ENCODE peak calls at places on chromosomes 3 and 15, in ten cellular contexts. One of them, this sample, is unnamed.

GRCh38 chr15:88126695-88127476 is 129.7 kb downstream of the NTRK3 start:
- DNase-seq in SJSA1: no peak
- DNase-seq in hepatocyte: no peak
- DNase-seq in adrenal gland: no peak
- DNase-seq in tibial artery: no peak
- DNase-seq in psoas muscle: no peak
- DNase-seq in right atrium auricular region: no peak
- DNase-seq in cardiac muscle cell: no peak
- DNase-seq in right cardiac atrium: no peak
- DNase-seq in heart left ventricle: no peak
- DNase-seq in this sample: no peak

GRCh38 chr15:76330281-76330680 is 6.3 kb upstream of the ISL2 start:
- DNase-seq in right atrium auricular region: peak; percentile 73
- DNase-seq in heart left ventricle: peak; percentile 53
- DNase-seq in SJSA1: peak; percentile 36
- DNase-seq in adrenal gland: peak; percentile 83
- DNase-seq in cardiac muscle cell: peak; percentile 78
- DNase-seq in psoas muscle: peak; percentile 81
- DNase-seq in hepatocyte: no peak
- DNase-seq in tibial artery: no peak
- DNase-seq in right cardiac atrium: peak; percentile 62
- DNase-seq in this sample: no peak

GRCh38 chr3:87488725-87489124 is 212.3 kb upstream of the POU1F1 start:
- DNase-seq in cardiac muscle cell: no peak
- DNase-seq in heart left ventricle: no peak
- DNase-seq in right atrium auricular region: no peak
- DNase-seq in right cardiac atrium: no peak
- DNase-seq in adrenal gland: no peak
- DNase-seq in psoas muscle: no peak
- DNase-seq in SJSA1: no peak
- DNase-seq in hepatocyte: no peak
- DNase-seq in tibial artery: no peak
- DNase-seq in this sample: no peak

GRCh38 chr3:11641683-11642407 is 1.9 kb downstream of the VGLL4 start:
- DNase-seq in hepatocyte: no peak
- DNase-seq in cardiac muscle cell: peak; percentile 70
- DNase-seq in heart left ventricle: no peak
- DNase-seq in right cardiac atrium: no peak
- DNase-seq in adrenal gland: peak; percentile 53
- DNase-seq in tibial artery: no peak
- DNase-seq in SJSA1: peak; percentile 64
- DNase-seq in right atrium auricular region: no peak
- DNase-seq in psoas muscle: no peak
- DNase-seq in this sample: no peak

GRCh38 chr3:189121088-189121487 is 50.7 kb upstream of the TPRG1 start:
- DNase-seq in right atrium auricular region: no peak
- DNase-seq in right cardiac atrium: no peak
- DNase-seq in SJSA1: no peak
- DNase-seq in adrenal gland: no peak
- DNase-seq in hepatocyte: no peak
- DNase-seq in cardiac muscle cell: no peak
- DNase-seq in heart left ventricle: no peak
- DNase-seq in tibial artery: no peak
- DNase-seq in psoas muscle: no peak
- DNase-seq in this sample: no peak

GRCh38 chr3:190444576-190445145 is 5.0 kb downstream of the TMEM207 start:
- DNase-seq in heart left ventricle: no peak
- DNase-seq in SJSA1: no peak
- DNase-seq in right cardiac atrium: no peak
- DNase-seq in hepatocyte: no peak
- DNase-seq in psoas muscle: no peak
- DNase-seq in tibial artery: no peak
- DNase-seq in cardiac muscle cell: no peak
- DNase-seq in adrenal gland: no peak
- DNase-seq in right atrium auricular region: no peak
- DNase-seq in this sample: no peak

GRCh38 chr3:151476344-151477018 is 15.6 kb upstream of the IGSF10 start:
- DNase-seq in heart left ventricle: no peak
- DNase-seq in cardiac muscle cell: no peak
- DNase-seq in SJSA1: no peak
- DNase-seq in tibial artery: no peak
- DNase-seq in adrenal gland: no peak
- DNase-seq in hepatocyte: no peak
- DNase-seq in right atrium auricular region: no peak
- DNase-seq in right cardiac atrium: no peak
- DNase-seq in psoas muscle: no peak
- DNase-seq in this sample: no peak

GRCh38 chr15:20340331-20340811 is 201.2 kb downstream of the GOLGA6L6 start:
- DNase-seq in heart left ventricle: peak; percentile 78
- DNase-seq in right cardiac atrium: peak; percentile 78
- DNase-seq in psoas muscle: peak; percentile 75
- DNase-seq in adrenal gland: no peak
- DNase-seq in tibial artery: peak; percentile 87
- DNase-seq in right atrium auricular region: peak; percentile 65
- DNase-seq in cardiac muscle cell: no peak
- DNase-seq in hepatocyte: peak; percentile 89
- DNase-seq in SJSA1: no peak
- DNase-seq in this sample: peak; percentile 99

DNA sequence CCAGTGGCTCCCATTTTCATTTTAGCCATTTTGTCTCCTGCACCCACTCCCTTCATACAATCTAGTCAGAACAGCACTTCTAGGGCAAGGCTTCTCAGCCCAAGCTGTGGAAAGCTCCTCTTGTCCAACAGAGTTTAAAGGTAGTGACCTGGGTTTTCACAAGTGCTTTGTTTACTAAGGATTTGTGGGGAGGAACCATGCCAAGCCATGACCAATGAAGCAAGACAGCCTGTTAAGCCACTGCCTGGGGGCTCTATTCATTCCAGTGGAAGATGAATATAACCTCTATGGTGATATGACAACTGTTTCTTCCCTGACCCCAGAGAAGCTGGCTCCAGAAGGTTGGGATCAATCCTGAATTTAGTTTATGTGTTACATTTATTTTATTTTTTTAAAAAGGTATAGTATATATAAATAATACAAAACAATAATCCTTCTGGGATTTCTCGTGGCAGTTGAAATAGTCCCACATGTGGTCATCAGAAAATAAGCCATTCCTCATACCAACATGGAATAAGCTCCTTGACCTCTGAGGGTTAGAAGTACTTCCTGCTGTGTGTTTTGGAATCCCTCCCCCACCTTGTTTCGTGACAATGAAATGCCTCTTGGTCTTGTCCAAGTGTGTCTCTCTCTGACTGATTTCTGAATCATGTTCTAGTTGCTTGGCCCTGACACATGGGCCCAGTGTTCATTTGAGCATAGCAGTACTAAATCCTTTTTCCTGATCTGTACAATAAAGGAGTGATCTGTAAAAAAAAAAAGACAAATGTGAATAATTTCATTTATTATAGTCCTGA is 13.3 kb upstream of the THUMPD3 start:
- DNase-seq in cardiac muscle cell: peak; percentile 48
- DNase-seq in psoas muscle: no peak
- DNase-seq in right atrium auricular region: no peak
- DNase-seq in heart left ventricle: no peak
- DNase-seq in SJSA1: peak; percentile 38
- DNase-seq in tibial artery: no peak
- DNase-seq in right cardiac atrium: no peak
- DNase-seq in hepatocyte: peak; percentile 17
- DNase-seq in adrenal gland: peak; percentile 37
- DNase-seq in this sample: no peak
- H3K27ac ChIP-seq in cardiac muscle cell: no peak overlapping the region
- H3K27ac ChIP-seq in psoas muscle: no peak overlapping the region
- H3K27ac ChIP-seq in right atrium auricular region: no peak overlapping the region
- H3K27ac ChIP-seq in heart left ventricle: no peak overlapping the region
- H3K27ac ChIP-seq in SJSA1: peak overlapping the region; percentile 41
- H3K27ac ChIP-seq in tibial artery: no peak overlapping the region
- H3K27ac ChIP-seq in right cardiac atrium: no peak overlapping the region
- H3K27ac ChIP-seq in hepatocyte: peak overlapping the region; percentile 64
- H3K27ac ChIP-seq in adrenal gland: peak overlapping the region; percentile 11
- H3K27ac ChIP-seq in this sample: peak overlapping the region; percentile 47

GRCh38 chr15:98800437-98801233 is 152.3 kb downstream of the IGF1R start:
- DNase-seq in right cardiac atrium: peak; percentile 56
- DNase-seq in adrenal gland: peak; percentile 61
- DNase-seq in tibial artery: no peak
- DNase-seq in heart left ventricle: peak; percentile 36
- DNase-seq in SJSA1: peak; percentile 85
- DNase-seq in cardiac muscle cell: peak; percentile 94
- DNase-seq in right atrium auricular region: peak; percentile 70
- DNase-seq in hepatocyte: peak; percentile 84
- DNase-seq in psoas muscle: peak; percentile 58
- DNase-seq in this sample: peak; percentile 82

GRCh38 chr15:98798375-98798893 is 150.1 kb downstream of the IGF1R start:
- DNase-seq in heart left ventricle: no peak
- DNase-seq in hepatocyte: no peak
- DNase-seq in psoas muscle: no peak
- DNase-seq in SJSA1: no peak
- DNase-seq in tibial artery: no peak
- DNase-seq in cardiac muscle cell: no peak
- DNase-seq in right cardiac atrium: no peak
- DNase-seq in right atrium auricular region: no peak
- DNase-seq in adrenal gland: no peak
- DNase-seq in this sample: no peak

GRCh38 chr15:98799461-98799971 is 151.2 kb downstream of the IGF1R start:
- DNase-seq in right cardiac atrium: no peak
- DNase-seq in hepatocyte: peak; percentile 41
- DNase-seq in psoas muscle: no peak
- DNase-seq in heart left ventricle: no peak
- DNase-seq in tibial artery: no peak
- DNase-seq in cardiac muscle cell: peak; percentile 26
- DNase-seq in adrenal gland: peak; percentile 42
- DNase-seq in right atrium auricular region: no peak
- DNase-seq in SJSA1: peak; percentile 31
- DNase-seq in this sample: no peak

GRCh38 chr15:98801234-98801561 is 152.9 kb downstream of the IGF1R start:
- DNase-seq in right atrium auricular region: no peak
- DNase-seq in psoas muscle: no peak
- DNase-seq in tibial artery: no peak
- DNase-seq in SJSA1: peak; percentile 49
- DNase-seq in cardiac muscle cell: no peak
- DNase-seq in heart left ventricle: no peak
- DNase-seq in right cardiac atrium: no peak
- DNase-seq in adrenal gland: no peak
- DNase-seq in hepatocyte: no peak
- DNase-seq in this sample: no peak

DNA sequence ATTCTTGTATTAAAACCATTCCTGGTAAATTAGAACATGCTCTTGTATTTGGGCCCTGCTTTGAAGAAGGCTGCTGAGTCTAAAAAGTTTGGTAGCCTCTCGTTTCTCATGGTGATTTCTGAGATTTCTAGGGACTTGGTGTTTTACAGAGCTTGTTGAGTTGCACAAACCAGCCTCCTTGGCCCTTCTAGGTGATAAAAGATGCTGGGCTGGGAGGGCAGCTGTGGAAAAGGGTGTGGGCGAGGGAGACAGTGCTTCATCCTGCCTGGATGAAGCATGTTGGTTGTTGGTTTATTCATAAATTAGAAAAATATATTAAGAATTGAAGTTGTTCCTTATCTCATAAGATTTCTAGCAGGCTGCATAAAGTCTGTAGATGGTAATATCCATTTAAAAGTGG is 151.7 kb downstream of the IGF1R start:
- DNase-seq in heart left ventricle: no peak
- DNase-seq in SJSA1: no peak
- DNase-seq in cardiac muscle cell: peak; percentile 35
- DNase-seq in psoas muscle: no peak
- DNase-seq in right cardiac atrium: no peak
- DNase-seq in hepatocyte: no peak
- DNase-seq in tibial artery: no peak
- DNase-seq in right atrium auricular region: no peak
- DNase-seq in adrenal gland: no peak
- DNase-seq in this sample: no peak
- H3K4me3 ChIP-seq in heart left ventricle: peak overlapping the region; percentile 2
- H3K4me3 ChIP-seq in SJSA1: no peak overlapping the region
- H3K4me3 ChIP-seq in cardiac muscle cell: no peak overlapping the region
- H3K4me3 ChIP-seq in psoas muscle: peak overlapping the region; percentile 46
- H3K4me3 ChIP-seq in right cardiac atrium: no peak overlapping the region
- H3K4me3 ChIP-seq in hepatocyte: no peak overlapping the region
- H3K4me3 ChIP-seq in tibial artery: no peak overlapping the region
- H3K4me3 ChIP-seq in right atrium auricular region: no peak overlapping the region
- H3K4me3 ChIP-seq in adrenal gland: no peak overlapping the region
- H3K4me3 ChIP-seq in this sample: no peak overlapping the region

GRCh38 chr3:155365178-155365783 is 71.8 kb upstream of the STRIT1 start:
- DNase-seq in right atrium auricular region: no peak
- DNase-seq in right cardiac atrium: no peak
- DNase-seq in cardiac muscle cell: no peak
- DNase-seq in heart left ventricle: no peak
- DNase-seq in hepatocyte: no peak
- DNase-seq in SJSA1: no peak
- DNase-seq in adrenal gland: no peak
- DNase-seq in psoas muscle: no peak
- DNase-seq in tibial artery: no peak
- DNase-seq in this sample: no peak
- H3K4me1 ChIP-seq in right atrium auricular region: peaks cover 11% of the 10 kb centered on the region
- H3K4me1 ChIP-seq in right cardiac atrium: peaks cover 4% of the 10 kb centered on the region
- H3K4me1 ChIP-seq in cardiac muscle cell: no peaks in the 10 kb centered on the region
- H3K4me1 ChIP-seq in heart left ventricle: peaks cover 7% of the 10 kb centered on the region
- H3K4me1 ChIP-seq in hepatocyte: no peaks in the 10 kb centered on the region
- H3K4me1 ChIP-seq in SJSA1: no peaks in the 10 kb centered on the region
- H3K4me1 ChIP-seq in adrenal gland: no peaks in the 10 kb centered on the region
- H3K4me1 ChIP-seq in psoas muscle: no peaks in the 10 kb centered on the region
- H3K4me1 ChIP-seq in tibial artery: no peaks in the 10 kb centered on the region
- H3K4me1 ChIP-seq in this sample: no peaks in the 10 kb centered on the region

GRCh38 chr3:122986790-122987189 is 40.8 kb downstream of the SEMA5B start:
- DNase-seq in hepatocyte: no peak
- DNase-seq in tibial artery: no peak
- DNase-seq in psoas muscle: no peak
- DNase-seq in SJSA1: no peak
- DNase-seq in heart left ventricle: no peak
- DNase-seq in right cardiac atrium: no peak
- DNase-seq in adrenal gland: no peak
- DNase-seq in cardiac muscle cell: no peak
- DNase-seq in right atrium auricular region: no peak
- DNase-seq in this sample: no peak

GRCh38 chr3:122989856-122990575 is 37.5 kb downstream of the SEMA5B start:
- DNase-seq in right atrium auricular region: no peak
- DNase-seq in hepatocyte: no peak
- DNase-seq in heart left ventricle: no peak
- DNase-seq in right cardiac atrium: no peak
- DNase-seq in adrenal gland: no peak
- DNase-seq in cardiac muscle cell: no peak
- DNase-seq in tibial artery: no peak
- DNase-seq in psoas muscle: peak; percentile 6
- DNase-seq in SJSA1: no peak
- DNase-seq in this sample: no peak

GRCh38 chr3:122988507-122988906 is 39.1 kb downstream of the SEMA5B start:
- DNase-seq in right atrium auricular region: no peak
- DNase-seq in adrenal gland: no peak
- DNase-seq in tibial artery: no peak
- DNase-seq in cardiac muscle cell: no peak
- DNase-seq in heart left ventricle: peak; percentile 75
- DNase-seq in SJSA1: no peak
- DNase-seq in psoas muscle: no peak
- DNase-seq in hepatocyte: no peak
- DNase-seq in right cardiac atrium: no peak
- DNase-seq in this sample: no peak

GRCh38 chr3:122987231-122987630 is 40.3 kb downstream of the SEMA5B start:
- DNase-seq in hepatocyte: no peak
- DNase-seq in psoas muscle: no peak
- DNase-seq in heart left ventricle: no peak
- DNase-seq in right cardiac atrium: no peak
- DNase-seq in adrenal gland: no peak
- DNase-seq in SJSA1: no peak
- DNase-seq in cardiac muscle cell: no peak
- DNase-seq in right atrium auricular region: no peak
- DNase-seq in tibial artery: no peak
- DNase-seq in this sample: no peak

GRCh38 chr3:122987726-122988319 is 39.7 kb downstream of the SEMA5B start:
- DNase-seq in heart left ventricle: no peak
- DNase-seq in right cardiac atrium: no peak
- DNase-seq in psoas muscle: no peak
- DNase-seq in SJSA1: no peak
- DNase-seq in hepatocyte: no peak
- DNase-seq in right atrium auricular region: no peak
- DNase-seq in adrenal gland: no peak
- DNase-seq in cardiac muscle cell: no peak
- DNase-seq in tibial artery: no peak
- DNase-seq in this sample: no peak
- H3K27ac ChIP-seq in heart left ventricle: no peak overlapping the region
- H3K27ac ChIP-seq in right cardiac atrium: no peak overlapping the region
- H3K27ac ChIP-seq in psoas muscle: no peak overlapping the region
- H3K27ac ChIP-seq in SJSA1: no peak overlapping the region
- H3K27ac ChIP-seq in hepatocyte: no peak overlapping the region
- H3K27ac ChIP-seq in right atrium auricular region: no peak overlapping the region
- H3K27ac ChIP-seq in adrenal gland: no peak overlapping the region
- H3K27ac ChIP-seq in cardiac muscle cell: no peak overlapping the region
- H3K27ac ChIP-seq in tibial artery: no peak overlapping the region
- H3K27ac ChIP-seq in this sample: no peak overlapping the region